ENCODE peak calls at places on chromosomes 11 and 22, in nine cellular contexts. N, M, X, B, H, L, J, V and D are unnamed samples.

GRCh38 chr11:123246749-123247497 is 51.9 kb upstream of the CLMP start:
- DNase-seq in M (peak), V (peak), X (peak), H (peak), L (peak), B (peak), J (peak), N (peak), D (peak)

GRCh38 chr11:120271672-120272071 is 31.7 kb downstream of the POU2F3 start:
- DNase-seq in V (no peak), J (no peak), H (no peak), N (no peak), L (no peak), X (no peak), B (no peak), M (no peak), D (no peak)

GRCh38 chr22:30444632-30445437 is 19.3 kb downstream of the MTFP1 start:
- DNase-seq in H (peak), L (no peak), B (peak), N (peak), M (no peak), V (peak), X (peak), J (no peak), D (peak)

GRCh38 chr22:44667829-44668189 is 34.2 kb upstream of the PRR5 start:
- DNase-seq in H (no peak), J (no peak), B (no peak), N (no peak), X (no peak), M (no peak), L (peak), V (peak), D (no peak)

GRCh38 chr11:8099291-8099899 is 18.4 kb downstream of the TUB start:
- DNase-seq in B (peak), L (peak), N (peak), J (no peak), X (peak), V (peak), M (peak), H (peak), D (peak)

GRCh38 chr11:48087974-48088681 is 107.8 kb downstream of the PTPRJ start:
- DNase-seq in H (no peak), V (no peak), M (peak), N (no peak), B (no peak), J (no peak), L (no peak), X (no peak), D (no peak)

GRCh38 chr11:69915501-69916250 is 96.5 kb upstream of the FGF3 start:
- DNase-seq in N (peak), V (peak), M (peak), B (peak), X (peak), L (no peak), H (peak), J (peak), D (peak)

GRCh38 chr11:34324466-34324865 is 33.3 kb downstream of the ABTB2 start:
- DNase-seq in J (no peak), N (no peak), X (no peak), B (no peak), M (no peak), L (no peak), V (no peak), H (no peak), D (no peak)

GRCh38 chr11:35412285-35412684 is 7.1 kb downstream of the SLC1A2 start:
- DNase-seq in J (no peak), L (no peak), H (no peak), N (peak), X (no peak), V (no peak), B (peak), M (no peak), D (no peak)

GRCh38 chr11:124920870-124921609 is 2.0 kb downstream of the HEPN1 start:
- DNase-seq in V (peak), J (peak), L (peak), X (peak), B (peak), N (peak), M (peak), H (peak), D (peak)
- H3K4me3 ChIP-seq in V (peak), J (peak), L (peak), X (peak), B (peak), N (peak), M (peak), H (no peak), D (no peak)

DNA sequence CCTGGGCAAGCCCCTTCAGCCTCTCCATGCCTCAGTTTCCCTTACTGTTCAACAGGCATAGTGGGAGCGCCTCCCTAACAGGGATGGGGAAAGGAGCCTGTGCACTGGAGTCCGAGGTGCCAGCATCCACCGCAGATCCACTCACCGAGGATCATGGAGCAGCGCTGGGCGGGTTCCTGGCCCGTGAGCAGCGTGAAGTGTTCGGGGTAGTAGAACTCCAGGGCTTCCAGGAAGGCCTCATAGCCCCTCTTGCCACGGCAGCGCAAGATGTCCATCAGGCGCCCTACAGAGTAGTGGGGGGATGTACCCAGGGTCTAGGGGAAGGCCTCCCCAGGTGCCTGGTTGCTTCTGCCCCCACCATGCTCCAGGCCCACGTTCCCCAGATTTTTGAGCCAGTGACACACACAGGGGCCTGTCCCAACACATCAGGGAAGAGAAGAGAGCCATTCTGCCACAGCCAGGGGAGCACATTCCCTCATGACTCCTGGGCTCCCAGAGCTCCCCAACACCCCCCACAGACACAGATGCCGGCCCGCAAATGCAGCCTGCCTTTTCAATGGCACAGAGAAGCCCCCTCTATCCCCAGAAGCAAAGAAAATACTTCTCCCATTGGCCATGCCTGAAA is 1.3 kb downstream of the CARD10 start:
- DNase-seq in H (no peak), J (no peak), L (no peak), V (no peak), N (no peak), X (no peak), B (no peak), M (no peak), D (peak)
- H3K27ac ChIP-seq in H (no peak), J (no peak), L (no peak), V (no peak), N (peak), X (no peak), B (no peak), M (peak), D (no peak)

DNA sequence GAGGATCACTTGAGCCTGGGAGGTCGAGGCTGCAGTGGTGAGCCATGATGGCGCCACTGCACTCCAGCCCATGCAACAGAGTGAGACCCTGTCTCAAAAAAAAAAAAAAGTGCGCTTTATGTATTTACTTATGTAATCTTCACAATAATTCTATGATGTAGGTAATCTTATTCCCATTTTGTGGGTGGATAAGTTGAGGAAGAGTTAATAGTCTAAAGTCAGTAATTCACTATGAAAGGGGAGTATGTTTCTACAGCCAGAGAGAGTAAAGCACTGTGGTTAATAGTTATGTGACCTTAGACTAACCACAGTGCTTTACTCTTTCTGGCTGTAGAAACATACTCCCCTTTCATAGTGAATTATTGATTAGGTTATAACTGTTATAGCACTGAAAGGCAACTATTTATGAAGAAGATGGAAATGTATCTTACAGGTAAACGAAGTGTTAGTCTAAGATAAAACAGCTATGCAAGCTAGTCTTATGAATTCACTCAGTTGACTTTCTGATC is 11.9 kb downstream of the CTR9 start:
- DNase-seq in N (no peak), M (no peak), L (no peak), H (no peak), X (no peak), B (no peak), V (no peak), J (no peak), D (no peak)
- H3K4me3 ChIP-seq in N (no peak), M (no peak), L (no peak), H (no peak), X (no peak), B (no peak), V (no peak), J (no peak), D (no peak)

GRCh38 chr22:50542416-50542927 is 3.2 kb upstream of the KLHDC7B start:
- DNase-seq in J (peak), N (no peak), L (no peak), M (no peak), H (no peak), B (no peak), V (peak), X (no peak), D (no peak)
- H3K27ac ChIP-seq in J (peak), N (peak), L (no peak), M (no peak), H (no peak), B (no peak), V (no peak), X (no peak), D (peak)

GRCh38 chr11:115503083-115503885 is 931 bp downstream of the CADM1 start:
- DNase-seq in M (peak), V (peak), J (peak), H (peak), N (peak), B (peak), L (no peak), X (peak), D (peak)

GRCh38 chr11:115500547-115501503 is 3.4 kb downstream of the CADM1 start:
- DNase-seq in B (no peak), X (no peak), V (no peak), J (no peak), H (no peak), N (no peak), L (no peak), M (no peak), D (no peak)

GRCh38 chr11:115501504-115501894 is 2.7 kb downstream of the CADM1 start:
- DNase-seq in H (no peak), X (no peak), J (no peak), L (no peak), V (no peak), N (no peak), M (no peak), B (no peak), D (no peak)

GRCh38 chr11:115502636-115503082 is 1.6 kb downstream of the CADM1 start:
- DNase-seq in B (no peak), J (no peak), V (no peak), H (no peak), M (no peak), X (no peak), L (no peak), N (no peak), D (no peak)

DNA sequence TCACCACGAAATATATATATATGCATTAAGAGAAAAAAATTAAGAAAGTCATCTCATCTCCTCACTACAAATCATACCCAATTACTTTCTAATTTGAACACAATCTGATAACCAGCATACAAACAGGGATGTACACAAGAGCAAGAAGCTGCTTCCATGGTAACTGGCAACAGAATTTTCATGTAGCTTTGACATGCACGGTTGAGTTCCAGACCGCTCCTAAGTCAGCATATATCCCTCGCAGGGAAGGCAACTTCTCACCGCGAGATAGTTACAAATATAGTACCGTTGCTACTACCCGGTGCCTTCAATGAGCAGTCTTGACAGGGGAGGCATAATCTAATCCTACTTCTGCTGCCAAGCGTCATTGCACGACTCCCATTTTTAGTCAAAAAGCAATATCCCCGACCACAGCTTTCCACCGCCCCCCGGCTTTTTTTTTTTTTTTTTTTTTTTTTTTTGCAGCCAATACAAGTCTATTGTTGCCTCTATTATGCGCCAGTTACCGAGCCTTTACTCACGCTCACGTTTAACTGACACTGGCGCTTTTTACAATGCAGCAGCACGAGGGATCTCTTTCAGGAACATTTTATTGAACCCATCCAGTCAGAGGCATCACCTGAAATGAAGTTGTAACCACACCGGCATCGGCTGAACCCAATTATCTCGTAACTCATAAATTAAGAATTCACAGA is 2.2 kb downstream of the CADM1 start:
- DNase-seq in X (no peak), V (no peak), N (no peak), B (peak), L (no peak), H (peak), M (no peak), J (no peak), D (no peak)
- H3K4me3 ChIP-seq in X (no peak), V (no peak), N (peak), B (peak), L (peak), H (peak), M (peak), J (peak), D (peak)